ENCODE peak calls at places on chromosomes 1 and 21, in eight cellular contexts. One of them, this sample, is unnamed.

GRCh38 chr1:58854576-58854975 is 70.7 kb upstream of the JUN start:
- DNase-seq in epithelial cell of esophagus: no peak
- DNase-seq in lower lobe of right lung: no peak
- DNase-seq in Caco-2: peak; percentile 18
- DNase-seq in AG04450: no peak
- DNase-seq in GM12865: peak; percentile 55
- DNase-seq in Peyer's patch: no peak
- DNase-seq in endothelial cell: no peak
- DNase-seq in this sample: peak; percentile 49

GRCh38 chr1:220347654-220348175 is 75.5 kb upstream of the RAB3GAP2 start:
- DNase-seq in GM12865: no peak
- DNase-seq in endothelial cell: no peak
- DNase-seq in lower lobe of right lung: no peak
- DNase-seq in Caco-2: no peak
- DNase-seq in Peyer's patch: no peak
- DNase-seq in AG04450: no peak
- DNase-seq in epithelial cell of esophagus: no peak
- DNase-seq in this sample: no peak

GRCh38 chr1:41103761-41104160 is 82.2 kb upstream of the SLFNL1 start:
- DNase-seq in lower lobe of right lung: no peak
- DNase-seq in Peyer's patch: no peak
- DNase-seq in epithelial cell of esophagus: no peak
- DNase-seq in endothelial cell: no peak
- DNase-seq in AG04450: no peak
- DNase-seq in Caco-2: no peak
- DNase-seq in GM12865: no peak
- DNase-seq in this sample: no peak

GRCh38 chr1:166601650-166602049 is 237.6 kb upstream of the POGK start:
- DNase-seq in AG04450: no peak
- DNase-seq in lower lobe of right lung: no peak
- DNase-seq in endothelial cell: no peak
- DNase-seq in GM12865: no peak
- DNase-seq in Caco-2: no peak
- DNase-seq in epithelial cell of esophagus: no peak
- DNase-seq in Peyer's patch: no peak
- DNase-seq in this sample: no peak

GRCh38 chr1:191760016-191760415 is 398.2 kb upstream of the RGS18 start:
- DNase-seq in Caco-2: no peak
- DNase-seq in lower lobe of right lung: no peak
- DNase-seq in epithelial cell of esophagus: peak; percentile 76
- DNase-seq in AG04450: no peak
- DNase-seq in GM12865: no peak
- DNase-seq in Peyer's patch: no peak
- DNase-seq in endothelial cell: no peak
- DNase-seq in this sample: no peak

GRCh38 chr1:152110860-152111514 is 4.3 kb downstream of the TCHH start:
- DNase-seq in AG04450: no peak
- DNase-seq in Peyer's patch: no peak
- DNase-seq in lower lobe of right lung: peak; percentile 53
- DNase-seq in GM12865: peak; percentile 55
- DNase-seq in Caco-2: peak; percentile 50
- DNase-seq in endothelial cell: peak; percentile 45
- DNase-seq in epithelial cell of esophagus: peak; percentile 67
- DNase-seq in this sample: no peak

GRCh38 chr21:41369105-41369914 is 7.5 kb downstream of the MX2 start:
- DNase-seq in GM12865: peak; percentile 80
- DNase-seq in lower lobe of right lung: peak; percentile 60
- DNase-seq in epithelial cell of esophagus: no peak
- DNase-seq in Peyer's patch: peak; percentile 66
- DNase-seq in Caco-2: no peak
- DNase-seq in AG04450: no peak
- DNase-seq in endothelial cell: peak; percentile 51
- DNase-seq in this sample: no peak

GRCh38 chr1:18515120-18515667 is 34.5 kb downstream of the KLHDC7A start:
- DNase-seq in AG04450: no peak
- DNase-seq in Peyer's patch: no peak
- DNase-seq in endothelial cell: no peak
- DNase-seq in epithelial cell of esophagus: no peak
- DNase-seq in lower lobe of right lung: no peak
- DNase-seq in GM12865: no peak
- DNase-seq in Caco-2: no peak
- DNase-seq in this sample: no peak

DNA sequence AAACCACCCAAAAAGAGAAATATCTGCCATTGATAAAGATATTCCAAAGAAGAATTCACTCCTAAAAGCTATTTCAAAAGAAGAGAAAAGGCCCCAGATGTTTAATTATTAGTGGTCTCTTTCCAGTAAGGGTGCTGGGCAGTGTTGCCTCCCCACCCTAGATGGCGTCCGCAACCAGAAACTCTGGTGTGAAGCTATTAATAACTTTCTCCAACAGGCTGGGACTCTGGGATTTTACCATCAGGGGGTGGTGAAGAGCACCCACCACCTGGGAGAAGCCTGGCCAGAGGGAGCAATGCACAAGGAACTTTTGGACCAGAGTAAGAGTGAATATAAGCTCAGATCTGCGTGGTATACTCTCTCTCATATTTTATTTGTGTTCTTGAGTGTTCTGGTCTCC is 115.4 kb upstream of the TIAM1 start:
- DNase-seq in GM12865: no peak
- DNase-seq in lower lobe of right lung: no peak
- DNase-seq in epithelial cell of esophagus: peak; percentile 16
- DNase-seq in endothelial cell: peak; percentile 26
- DNase-seq in AG04450: no peak
- DNase-seq in Peyer's patch: no peak
- DNase-seq in Caco-2: peak; percentile 18
- DNase-seq in this sample: no peak
- TF ChIP-seq CTCF in GM12865: no peak
- TF ChIP-seq CTCF in lower lobe of right lung: no peak
- TF ChIP-seq CTCF in epithelial cell of esophagus: peak; percentile 26
- TF ChIP-seq CTCF in endothelial cell: peak; percentile 26
- TF ChIP-seq CTCF in AG04450: no peak
- TF ChIP-seq CTCF in Peyer's patch: no peak
- TF ChIP-seq CTCF in Caco-2: no peak
- TF ChIP-seq CTCF in this sample: no peak

GRCh38 chr1:214660900-214661299 is 57.9 kb downstream of the CENPF start:
- DNase-seq in epithelial cell of esophagus: peak; percentile 37
- DNase-seq in Caco-2: peak; percentile 66
- DNase-seq in lower lobe of right lung: no peak
- DNase-seq in GM12865: no peak
- DNase-seq in AG04450: peak; percentile 84
- DNase-seq in Peyer's patch: peak; percentile 49
- DNase-seq in endothelial cell: peak; percentile 6
- DNase-seq in this sample: no peak
- TF ChIP-seq CTCF in epithelial cell of esophagus: peak; percentile 36
- TF ChIP-seq CTCF in Caco-2: peak; percentile 56
- TF ChIP-seq CTCF in lower lobe of right lung: peak; percentile 30
- TF ChIP-seq CTCF in GM12865: no peak
- TF ChIP-seq CTCF in AG04450: peak; percentile 88
- TF ChIP-seq CTCF in Peyer's patch: peak; percentile 27
- TF ChIP-seq CTCF in endothelial cell: no peak
- TF ChIP-seq CTCF in this sample: no peak

DNA sequence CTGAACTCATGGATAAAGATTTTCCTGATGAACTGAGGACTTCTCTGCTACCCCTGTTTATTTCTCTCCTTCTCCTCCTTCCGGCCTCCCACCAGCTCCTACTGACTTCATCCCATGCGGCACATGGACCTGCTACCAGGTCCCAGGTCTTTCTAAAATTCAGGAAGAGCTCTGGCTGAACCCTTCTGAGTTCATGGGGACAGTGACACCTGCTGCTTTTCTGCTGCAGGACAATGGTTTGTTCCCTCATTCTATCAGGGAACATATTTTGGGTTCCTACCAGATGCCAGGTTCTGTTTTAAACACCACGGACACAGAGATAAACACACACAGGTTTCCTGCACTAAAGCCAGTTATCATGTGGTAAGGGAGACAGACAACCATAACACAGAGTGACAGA is 114.1 kb upstream of the RAB4A start:
- DNase-seq in Peyer's patch: no peak
- DNase-seq in endothelial cell: peak; percentile 32
- DNase-seq in lower lobe of right lung: no peak
- DNase-seq in AG04450: no peak
- DNase-seq in GM12865: no peak
- DNase-seq in epithelial cell of esophagus: no peak
- DNase-seq in Caco-2: peak; percentile 49
- DNase-seq in this sample: no peak
- TF ChIP-seq CTCF in Peyer's patch: peak; percentile 51
- TF ChIP-seq CTCF in endothelial cell: peak; percentile 24
- TF ChIP-seq CTCF in lower lobe of right lung: peak; percentile 46
- TF ChIP-seq CTCF in AG04450: peak; percentile 22
- TF ChIP-seq CTCF in GM12865: peak; percentile 16
- TF ChIP-seq CTCF in epithelial cell of esophagus: peak; percentile 39
- TF ChIP-seq CTCF in Caco-2: peak; percentile 67
- TF ChIP-seq CTCF in this sample: peak; percentile 53

GRCh38 chr1:153658400-153659174 is at the start of gene SNAPIN:
- DNase-seq in Peyer's patch: peak; percentile 96
- DNase-seq in endothelial cell: peak; percentile 78
- DNase-seq in lower lobe of right lung: peak; percentile 95
- DNase-seq in epithelial cell of esophagus: peak; percentile 85
- DNase-seq in Caco-2: peak; percentile 95
- DNase-seq in AG04450: peak; percentile 49
- DNase-seq in GM12865: peak; percentile 91
- DNase-seq in this sample: peak; percentile 86
- TF ChIP-seq CTCF in Peyer's patch: peak; percentile 26
- TF ChIP-seq CTCF in endothelial cell: no peak
- TF ChIP-seq CTCF in lower lobe of right lung: peak; percentile 35
- TF ChIP-seq CTCF in epithelial cell of esophagus: peak; percentile 6
- TF ChIP-seq CTCF in Caco-2: no peak
- TF ChIP-seq CTCF in AG04450: no peak
- TF ChIP-seq CTCF in GM12865: no peak
- TF ChIP-seq CTCF in this sample: peak; percentile 11

GRCh38 chr1:31296486-31297272 is at the start of the genes SNRNP40 and ZCCHC17:
- DNase-seq in lower lobe of right lung: peak; percentile 94
- DNase-seq in Peyer's patch: peak; percentile 97
- DNase-seq in Caco-2: peak; percentile 92
- DNase-seq in GM12865: peak; percentile 98
- DNase-seq in endothelial cell: peak; percentile 88
- DNase-seq in AG04450: peak; percentile 95
- DNase-seq in epithelial cell of esophagus: peak; percentile 99
- DNase-seq in this sample: peak; percentile 96
- TF ChIP-seq CTCF in lower lobe of right lung: peak; percentile 26
- TF ChIP-seq CTCF in Peyer's patch: no peak
- TF ChIP-seq CTCF in Caco-2: no peak
- TF ChIP-seq CTCF in GM12865: no peak
- TF ChIP-seq CTCF in endothelial cell: no peak
- TF ChIP-seq CTCF in AG04450: no peak
- TF ChIP-seq CTCF in epithelial cell of esophagus: peak; percentile 28
- TF ChIP-seq CTCF in this sample: no peak

This sample was measured in CD14-positive monocyte.